ENCODE peak calls at places on chromosomes 5 and 9, in ten cellular contexts. One of them, this sample, is unnamed.

GRCh38 chr9:123355761-123356520 is at the start of gene CRB2:
- DNase-seq in stimulated activated CD8-positive, alpha-beta memory T cell treated with anti-CD3 and anti-CD28 coated beads, Interleukin-7, amount 100 ng/mL, for 4 hours: no peak
- DNase-seq in MCF 10A: no peak
- DNase-seq in T-helper 1 cell: no peak
- DNase-seq in stromal cell of bone marrow: no peak
- DNase-seq in endothelial cell: peak; percentile 51
- DNase-seq in GM20000: no peak
- DNase-seq in fibroblast of the aortic adventitia: no peak
- DNase-seq in NCI-H774: no peak
- DNase-seq in HTR-8/SVneo: no peak
- DNase-seq in this sample: no peak

GRCh38 chr5:68745459-68745858 is 348.4 kb upstream of the SLC30A5 start:
- DNase-seq in NCI-H774: no peak
- DNase-seq in T-helper 1 cell: no peak
- DNase-seq in stromal cell of bone marrow: no peak
- DNase-seq in fibroblast of the aortic adventitia: peak; percentile 47
- DNase-seq in endothelial cell: no peak
- DNase-seq in HTR-8/SVneo: no peak
- DNase-seq in GM20000: no peak
- DNase-seq in stimulated activated CD8-positive, alpha-beta memory T cell treated with anti-CD3 and anti-CD28 coated beads, Interleukin-7, amount 100 ng/mL, for 4 hours: no peak
- DNase-seq in MCF 10A: peak; percentile 34
- DNase-seq in this sample: peak; percentile 43

GRCh38 chr5:103467831-103468230 is 94.8 kb downstream of the NUDT12 start:
- DNase-seq in GM20000: no peak
- DNase-seq in T-helper 1 cell: no peak
- DNase-seq in stimulated activated CD8-positive, alpha-beta memory T cell treated with anti-CD3 and anti-CD28 coated beads, Interleukin-7, amount 100 ng/mL, for 4 hours: no peak
- DNase-seq in NCI-H774: no peak
- DNase-seq in endothelial cell: no peak
- DNase-seq in MCF 10A: no peak
- DNase-seq in stromal cell of bone marrow: no peak
- DNase-seq in HTR-8/SVneo: no peak
- DNase-seq in fibroblast of the aortic adventitia: no peak
- DNase-seq in this sample: no peak

GRCh38 chr5:103894882-103895281 is 332.3 kb upstream of the NUDT12 start:
- DNase-seq in T-helper 1 cell: no peak
- DNase-seq in HTR-8/SVneo: no peak
- DNase-seq in GM20000: no peak
- DNase-seq in fibroblast of the aortic adventitia: no peak
- DNase-seq in stromal cell of bone marrow: peak; percentile 9
- DNase-seq in NCI-H774: peak; percentile 84
- DNase-seq in stimulated activated CD8-positive, alpha-beta memory T cell treated with anti-CD3 and anti-CD28 coated beads, Interleukin-7, amount 100 ng/mL, for 4 hours: no peak
- DNase-seq in endothelial cell: peak; percentile 5
- DNase-seq in MCF 10A: no peak
- DNase-seq in this sample: peak; percentile 40

GRCh38 chr9:128800061-128800460 is 13.0 kb downstream of the TBC1D13 start:
- DNase-seq in endothelial cell: no peak
- DNase-seq in stimulated activated CD8-positive, alpha-beta memory T cell treated with anti-CD3 and anti-CD28 coated beads, Interleukin-7, amount 100 ng/mL, for 4 hours: no peak
- DNase-seq in HTR-8/SVneo: no peak
- DNase-seq in stromal cell of bone marrow: no peak
- DNase-seq in fibroblast of the aortic adventitia: no peak
- DNase-seq in NCI-H774: no peak
- DNase-seq in T-helper 1 cell: no peak
- DNase-seq in MCF 10A: no peak
- DNase-seq in GM20000: no peak
- DNase-seq in this sample: no peak

GRCh38 chr5:80408475-80408875 is 611 bp downstream of the ZFYVE16 start:
- DNase-seq in MCF 10A: peak; percentile 66
- DNase-seq in NCI-H774: peak; percentile 48
- DNase-seq in endothelial cell: peak; percentile 67
- DNase-seq in GM20000: no peak
- DNase-seq in stimulated activated CD8-positive, alpha-beta memory T cell treated with anti-CD3 and anti-CD28 coated beads, Interleukin-7, amount 100 ng/mL, for 4 hours: peak; percentile 30
- DNase-seq in stromal cell of bone marrow: peak; percentile 20
- DNase-seq in T-helper 1 cell: peak; percentile 36
- DNase-seq in HTR-8/SVneo: peak; percentile 40
- DNase-seq in fibroblast of the aortic adventitia: peak; percentile 34
- DNase-seq in this sample: peak; percentile 70

GRCh38 chr5:36820900-36821299 is 55.7 kb upstream of the NIPBL start:
- DNase-seq in GM20000: no peak
- DNase-seq in HTR-8/SVneo: no peak
- DNase-seq in endothelial cell: no peak
- DNase-seq in MCF 10A: no peak
- DNase-seq in stromal cell of bone marrow: no peak
- DNase-seq in stimulated activated CD8-positive, alpha-beta memory T cell treated with anti-CD3 and anti-CD28 coated beads, Interleukin-7, amount 100 ng/mL, for 4 hours: no peak
- DNase-seq in fibroblast of the aortic adventitia: no peak
- DNase-seq in NCI-H774: no peak
- DNase-seq in T-helper 1 cell: no peak
- DNase-seq in this sample: peak; percentile 7

GRCh38 chr9:121808781-121809180 is 157.3 kb downstream of the DAB2IP start:
- DNase-seq in NCI-H774: no peak
- DNase-seq in GM20000: no peak
- DNase-seq in HTR-8/SVneo: no peak
- DNase-seq in MCF 10A: no peak
- DNase-seq in stromal cell of bone marrow: no peak
- DNase-seq in stimulated activated CD8-positive, alpha-beta memory T cell treated with anti-CD3 and anti-CD28 coated beads, Interleukin-7, amount 100 ng/mL, for 4 hours: no peak
- DNase-seq in T-helper 1 cell: no peak
- DNase-seq in endothelial cell: no peak
- DNase-seq in fibroblast of the aortic adventitia: no peak
- DNase-seq in this sample: no peak

GRCh38 chr5:15752886-15753285 is 252.9 kb downstream of the FBXL7 start:
- DNase-seq in NCI-H774: no peak
- DNase-seq in stimulated activated CD8-positive, alpha-beta memory T cell treated with anti-CD3 and anti-CD28 coated beads, Interleukin-7, amount 100 ng/mL, for 4 hours: no peak
- DNase-seq in MCF 10A: no peak
- DNase-seq in HTR-8/SVneo: no peak
- DNase-seq in endothelial cell: no peak
- DNase-seq in stromal cell of bone marrow: peak; percentile 18
- DNase-seq in T-helper 1 cell: no peak
- DNase-seq in GM20000: no peak
- DNase-seq in fibroblast of the aortic adventitia: peak; percentile 74
- DNase-seq in this sample: no peak

GRCh38 chr5:61023131-61023530 is 78.1 kb downstream of the NDUFAF2 start:
- DNase-seq in stimulated activated CD8-positive, alpha-beta memory T cell treated with anti-CD3 and anti-CD28 coated beads, Interleukin-7, amount 100 ng/mL, for 4 hours: no peak
- DNase-seq in GM20000: no peak
- DNase-seq in fibroblast of the aortic adventitia: peak; percentile 79
- DNase-seq in endothelial cell: no peak
- DNase-seq in MCF 10A: no peak
- DNase-seq in NCI-H774: no peak
- DNase-seq in stromal cell of bone marrow: peak; percentile 27
- DNase-seq in HTR-8/SVneo: no peak
- DNase-seq in T-helper 1 cell: no peak
- DNase-seq in this sample: peak; percentile 61